ENCODE peak calls at places on chromosomes 7 and 10, in four cellular contexts. J is heart left ventricle, G is neural progenitor cell, W is stomach. V is an unnamed sample.

GRCh38 chr10:30701471-30702173 is 72.1 kb upstream of the LYZL2 start:
- DNase-seq in J (no peak), G (no peak), W (peak), V (no peak)

GRCh38 chr10:17214991-17215781 is 12.9 kb upstream of the VIM start:
- DNase-seq in J (no peak), G (no peak), W (no peak), V (no peak)

GRCh38 chr7:51867117-51867516 is 550.5 kb upstream of the COBL start:
- DNase-seq in J (no peak), G (no peak), W (no peak), V (no peak)

GRCh38 chr10:24721254-24722106 is 2.2 kb downstream of the ARHGAP21 start:
- DNase-seq in J (peak), G (peak), W (peak), V (no peak)

GRCh38 chr10:17147884-17148494 is 18.4 kb upstream of the CUBN start:
- DNase-seq in J (no peak), G (no peak), W (no peak), V (no peak)

GRCh38 chr10:100650693-100651092 is 94.7 kb upstream of the PAX2 start:
- DNase-seq in J (no peak), G (no peak), W (no peak), V (no peak)

GRCh38 chr10:72027498-72027897 is 60.9 kb downstream of the SPOCK2 start:
- DNase-seq in J (no peak), G (no peak), W (no peak), V (no peak)

GRCh38 chr10:4982764-4983226 is 19.6 kb downstream of the AKR1C1 start:
- DNase-seq in J (no peak), G (no peak), W (peak), V (no peak)

GRCh38 chr10:91290607-91291006 is 70.1 kb downstream of the PCGF5 start:
- DNase-seq in J (no peak), G (no peak), W (no peak), V (no peak)

GRCh38 chr7:91082854-91083495 is 181.3 kb upstream of the FZD1 start:
- DNase-seq in J (no peak), G (no peak), W (no peak), V (no peak)

GRCh38 chr7:76356823-76357222 is 2.0 kb downstream of the YWHAG start:
- DNase-seq in J (no peak), G (peak), W (no peak), V (no peak)

GRCh38 chr7:108598153-108598552 is 28.5 kb downstream of the DNAJB9 start:
- DNase-seq in J (no peak), G (no peak), W (no peak), V (no peak)

GRCh38 chr10:73875139-73875475 is 752 bp upstream of the CAMK2G start:
- DNase-seq in J (no peak), G (no peak), W (no peak), V (no peak)

GRCh38 chr7:100888529-100888987 is 957 bp downstream of the UFSP1 start:
- DNase-seq in J (no peak), G (no peak), W (no peak), V (no peak)

GRCh38 chr10:75287697-75288096 is 51.9 kb upstream of the COMTD1 start:
- DNase-seq in J (no peak), G (no peak), W (no peak), V (peak)

GRCh38 chr7:138584696-138585095 is 116.5 kb downstream of the SVOPL start:
- DNase-seq in J (no peak), G (no peak), W (no peak), V (no peak)

GRCh38 chr7:5636914-5637313 is 144.5 kb downstream of the RNF216 start:
- DNase-seq in J (peak), G (peak), W (peak), V (no peak)

GRCh38 chr7:73742753-73743641 is 4.4 kb upstream of the ABHD11 start:
- DNase-seq in J (no peak), G (peak), W (peak), V (peak)

GRCh38 chr10:84429926-84430520 is 101.6 kb downstream of the CCSER2 start:
- DNase-seq in J (peak), G (peak), W (peak), V (no peak)

GRCh38 chr7:98626393-98627061 is 9.4 kb downstream of the NPTX2 start:
- DNase-seq in J (no peak), G (peak), W (no peak), V (no peak)

GRCh38 chr10:91613411-91614253 is 19.2 kb downstream of the PPP1R3C start:
- DNase-seq in J (no peak), G (no peak), W (no peak), V (no peak)

GRCh38 chr7:156511426-156511825 is 129.1 kb upstream of the RNF32 start:
- DNase-seq in J (no peak), G (no peak), W (no peak), V (no peak)

GRCh38 chr7:84070101-84070500 is 124.5 kb downstream of the SEMA3A start:
- DNase-seq in J (no peak), G (no peak), W (no peak), V (no peak)

GRCh38 chr10:132883391-132883881 is 58.9 kb downstream of the CFAP46 start:
- DNase-seq in J (no peak), G (no peak), W (no peak), V (peak)

GRCh38 chr7:1123721-1124120 is 35.8 kb downstream of the GPER1 start:
- DNase-seq in J (peak), G (peak), W (peak), V (peak)

GRCh38 chr7:157072361-157072760 is 61.9 kb upstream of the MNX1 start:
- DNase-seq in J (no peak), G (no peak), W (no peak), V (no peak)

GRCh38 chr10:58513189-58514101 is 773 bp downstream of the BICC1 start:
- DNase-seq in J (peak), G (peak), W (peak), V (peak)

GRCh38 chr7:112763996-112764395 is 26.2 kb downstream of the TMEM168 start:
- DNase-seq in J (no peak), G (no peak), W (no peak), V (no peak)

GRCh38 chr10:124708922-124709520 is 35.2 kb downstream of the FAM53B start:
- DNase-seq in J (no peak), G (peak), W (no peak), V (no peak)

GRCh38 chr10:76429331-76429625 is 997.9 kb downstream of the LRMDA start:
- DNase-seq in J (no peak), G (no peak), W (no peak), V (no peak)

GRCh38 chr7:112129655-112130323 is 76.4 kb downstream of the DOCK4 start:
- DNase-seq in J (no peak), G (no peak), W (peak), V (no peak)

GRCh38 chr10:7409045-7409731 is 1.6 kb downstream of the SFMBT2 start:
- DNase-seq in J (peak), G (peak), W (no peak), V (no peak)

GRCh38 chr10:86556933-86557649 is 35.5 kb upstream of the WAPL start:
- DNase-seq in J (no peak), G (no peak), W (no peak), V (no peak)

GRCh38 chr7:121510302-121510701 is 114.2 kb upstream of the FAM3C start:
- DNase-seq in J (no peak), G (peak), W (no peak), V (no peak)

GRCh38 chr10:90062786-90063185 is 361.4 kb downstream of the KIF20B start:
- DNase-seq in J (no peak), G (no peak), W (no peak), V (no peak)

GRCh38 chr10:48390933-48391845 is 84.7 kb downstream of the MAPK8 start:
- DNase-seq in J (no peak), G (no peak), W (no peak), V (no peak)

GRCh38 chr7:150404172-150404784 is 25.1 kb downstream of the ZNF775 start:
- DNase-seq in J (no peak), G (no peak), W (no peak), V (no peak)

GRCh38 chr7:23000597-23001360 is 13.2 kb downstream of the HYCC1 start:
- DNase-seq in J (no peak), G (no peak), W (no peak), V (no peak)

GRCh38 chr7:100016209-100016901 is 959 bp downstream of the ZKSCAN1 start:
- DNase-seq in J (no peak), G (no peak), W (no peak), V (no peak)

GRCh38 chr7:130912910-130913720 is 179.1 kb upstream of the KLF14 start:
- DNase-seq in J (peak), G (peak), W (peak), V (no peak)

GRCh38 chr7:27131390-27131819 is 848 bp upstream of the HOXA4 start:
- DNase-seq in J (no peak), G (no peak), W (no peak), V (no peak)

GRCh38 chr7:27128776-27129728 is 1.5 kb downstream of the HOXA4 start:
- DNase-seq in J (no peak), G (no peak), W (no peak), V (no peak)

GRCh38 chr7:27130540-27131389 is at the start of gene HOXA4:
- DNase-seq in J (peak), G (peak), W (peak), V (peak)

GRCh38 chr7:27128034-27128433 is 2.5 kb downstream of the HOXA4 start:
- DNase-seq in J (no peak), G (no peak), W (no peak), V (no peak)

GRCh38 chr7:27129729-27130539 is 623 bp downstream of the HOXA4 start:
- DNase-seq in J (no peak), G (peak), W (no peak), V (peak)
- TF ChIP-seq CTCF in J (no peak), G (no peak), W (no peak), V (no peak)

DNA sequence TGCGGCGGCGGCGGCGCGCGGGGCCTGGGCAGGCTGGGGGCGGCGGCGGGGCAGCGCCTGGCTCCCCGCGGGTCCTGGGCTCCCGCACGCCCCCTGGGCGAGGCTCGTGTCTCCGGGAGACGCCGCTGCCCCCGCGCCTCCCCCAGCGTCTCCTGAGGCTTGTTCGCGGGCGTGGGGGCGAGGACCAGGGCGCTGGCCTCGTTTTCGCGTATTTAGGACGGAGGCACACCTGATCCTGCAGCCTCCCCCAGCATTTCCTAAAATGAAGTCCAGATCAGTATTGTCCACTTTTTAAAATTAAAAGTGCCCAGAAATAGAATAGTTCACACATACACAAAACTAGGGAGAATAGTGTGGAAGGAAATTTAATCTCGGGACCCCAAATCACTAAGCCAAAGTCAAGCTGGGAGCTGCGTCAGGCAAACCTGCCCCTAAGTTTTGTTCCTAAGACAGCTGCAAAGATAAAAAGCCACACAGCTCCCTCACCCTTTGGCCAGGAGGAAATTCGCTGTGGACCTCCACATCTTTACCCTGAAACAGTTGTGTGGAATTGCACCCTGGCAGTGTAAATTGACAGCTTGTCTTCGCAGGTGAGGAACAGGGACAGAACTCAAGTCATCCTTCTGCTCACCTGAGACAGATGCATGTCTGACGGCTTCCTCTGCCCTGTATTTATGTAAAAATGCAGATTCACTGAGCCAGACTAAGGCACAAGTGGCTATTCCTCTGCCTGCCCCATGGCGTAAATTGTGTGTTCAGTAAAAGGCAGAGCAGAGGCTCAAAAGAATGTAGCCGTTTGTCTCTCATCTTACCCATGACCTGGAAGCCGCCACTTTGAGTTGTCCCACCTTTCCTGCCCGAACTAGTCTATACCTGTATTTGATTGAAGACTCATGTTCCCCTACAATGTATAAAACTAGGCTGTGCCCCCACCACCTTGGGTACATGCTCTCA is 740 bp downstream of the GALNT11 start:
- DNase-seq in J (no peak), G (no peak), W (no peak), V (no peak)
- TF ChIP-seq CTCF in J (no peak), G (peak), W (no peak), V (no peak)

GRCh38 chr10:11263039-11263345 is 245.3 kb downstream of the CELF2 start:
- DNase-seq in J (no peak), G (no peak), W (no peak), V (no peak)

GRCh38 chr10:11261143-11261542 is 243.5 kb downstream of the CELF2 start:
- DNase-seq in J (no peak), G (no peak), W (no peak), V (no peak)

GRCh38 chr10:11261687-11262086 is 244.0 kb downstream of the CELF2 start:
- DNase-seq in J (no peak), G (no peak), W (no peak), V (no peak)

GRCh38 chr10:11262210-11263038 is 244.8 kb downstream of the CELF2 start:
- DNase-seq in J (no peak), G (no peak), W (no peak), V (no peak)

GRCh38 chr10:11260136-11260535 is 242.5 kb downstream of the CELF2 start:
- DNase-seq in J (no peak), G (no peak), W (no peak), V (no peak)
- TF ChIP-seq CTCF in J (no peak), G (no peak), W (no peak), V (peak)

GRCh38 chr10:3499120-3499519 is 285.9 kb downstream of the KLF6 start:
- DNase-seq in J (no peak), G (no peak), W (no peak), V (no peak)

GRCh38 chr10:3500408-3500856 is 284.6 kb downstream of the KLF6 start:
- DNase-seq in J (peak), G (peak), W (no peak), V (no peak)

GRCh38 chr10:3497581-3497980 is 287.4 kb downstream of the KLF6 start:
- DNase-seq in J (no peak), G (no peak), W (no peak), V (no peak)

GRCh38 chr10:3502606-3503005 is 282.4 kb downstream of the KLF6 start:
- DNase-seq in J (no peak), G (no peak), W (no peak), V (no peak)

DNA sequence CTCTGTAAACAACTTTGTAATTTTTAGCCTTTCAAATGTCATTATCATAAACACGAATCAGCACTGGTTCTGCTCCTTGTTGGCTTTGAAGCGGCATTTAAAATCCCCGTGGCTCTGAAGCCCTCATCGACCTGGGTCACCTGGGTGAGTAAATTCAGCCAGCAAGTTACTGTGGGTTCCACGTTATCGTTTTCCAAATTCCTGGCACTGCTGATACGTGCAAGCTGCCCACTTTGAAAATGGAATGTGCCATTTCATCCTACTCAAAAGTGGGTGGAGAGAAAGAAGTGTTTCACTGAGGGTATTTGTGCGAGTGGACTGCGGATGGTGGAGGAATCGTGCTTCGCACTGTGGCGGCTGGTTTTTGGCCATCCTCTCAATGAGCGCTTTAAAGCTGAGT is 281.7 kb downstream of the KLF6 start:
- DNase-seq in J (no peak), G (no peak), W (no peak), V (no peak)
- TF ChIP-seq CTCF in J (no peak), G (no peak), W (no peak), V (no peak)

DNA sequence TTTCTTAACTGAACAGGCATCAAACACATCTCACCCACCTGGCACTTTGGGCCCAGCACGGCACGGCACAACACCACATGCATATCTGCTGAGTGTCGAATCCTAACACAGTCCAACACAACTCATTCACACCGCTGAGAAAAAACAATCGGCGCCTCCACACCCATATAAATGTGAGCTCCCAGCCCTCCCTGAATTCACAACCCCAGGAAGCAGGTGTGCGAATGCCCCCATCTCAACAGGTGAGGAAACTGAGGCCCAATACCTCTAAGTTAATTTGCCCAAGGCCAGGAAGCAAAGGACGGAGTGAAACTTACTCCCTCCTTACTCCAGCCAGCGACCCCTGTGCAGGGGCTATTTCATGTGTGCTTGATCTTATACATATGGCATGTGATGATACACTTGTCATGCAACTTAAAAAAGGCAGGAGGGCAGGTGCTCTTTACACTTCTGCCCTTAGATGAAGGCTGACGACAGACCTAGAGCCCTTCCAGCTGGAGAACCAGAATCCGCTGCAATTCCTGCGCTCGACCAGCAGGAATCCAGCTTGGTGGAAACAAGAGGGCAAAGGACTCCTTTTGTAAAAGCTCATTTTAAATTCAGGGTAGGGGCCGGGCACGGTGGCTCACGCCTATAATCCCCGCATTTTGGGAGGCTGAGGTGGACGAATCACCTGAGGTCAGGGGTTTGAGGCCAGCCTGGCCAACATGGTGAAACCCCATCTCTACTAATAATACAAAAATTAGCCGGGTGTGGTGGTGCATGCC is 116.0 kb downstream of the LARP4B start:
- DNase-seq in J (no peak), G (peak), W (no peak), V (no peak)
- TF ChIP-seq CTCF in J (no peak), G (peak), W (no peak), V (peak)

V was measured in type B pancreatic cell.